ENCODE peak calls at places on chromosomes 12 and 14, in nine cellular contexts. I is GM20000, A is bronchial epithelial cell, G is upper lobe of right lung, U is pancreas, J is endothelial cell, R is foreskin fibroblast, O is heart right ventricle, Y is upper lobe of left lung. K is an unnamed sample.

GRCh38 chr14:100581228-100582145 is 5.7 kb downstream of the BEGAIN start:
- DNase-seq in I (no peak), A (no peak), G (peak; percentile 51), U (no peak), J (no peak), R (no peak), O (peak; percentile 3), Y (peak; percentile 50), K (no peak)

GRCh38 chr14:88962356-88962755 is 137.9 kb downstream of the TTC8 start:
- DNase-seq in I (no peak), A (no peak), G (no peak), U (no peak), J (no peak), R (no peak), O (no peak), Y (no peak), K (no peak)

GRCh38 chr12:115569694-115570093 is 707.8 kb downstream of the MED13L start:
- DNase-seq in I (no peak), A (no peak), G (no peak), U (no peak), J (no peak), R (no peak), O (no peak), Y (no peak), K (no peak)

GRCh38 chr12:109760031-109760929 is 46.7 kb downstream of the FAM222A start:
- DNase-seq in I (no peak), A (no peak), G (peak; percentile 88), U (peak; percentile 44), J (no peak), R (no peak), O (peak; percentile 64), Y (no peak), K (no peak)

GRCh38 chr12:47102406-47102805 is 22.6 kb upstream of the AMIGO2 start:
- DNase-seq in I (no peak), A (no peak), G (no peak), U (no peak), J (no peak), R (no peak), O (no peak), Y (no peak), K (no peak)

GRCh38 chr14:99568567-99569560 is 35.1 kb downstream of the CCDC85C start:
- DNase-seq in I (no peak), A (no peak), G (no peak), U (no peak), J (no peak), R (peak; percentile 49), O (peak; percentile 59), Y (no peak), K (no peak)

GRCh38 chr14:102966681-102967505 is 44.4 kb downstream of the AMN start:
- DNase-seq in I (no peak), A (no peak), G (no peak), U (no peak), J (no peak), R (no peak), O (no peak), Y (no peak), K (no peak)

GRCh38 chr12:104485651-104486341 is 29.0 kb downstream of the CHST11 start:
- DNase-seq in I (peak; percentile 38), A (no peak), G (no peak), U (no peak), J (no peak), R (no peak), O (no peak), Y (no peak), K (peak; percentile 78)

GRCh38 chr14:31936100-31936499 is 141.0 kb upstream of the ARHGAP5 start:
- DNase-seq in I (no peak), A (no peak), G (no peak), U (no peak), J (no peak), R (no peak), O (no peak), Y (no peak), K (no peak)

GRCh38 chr12:90757957-90758356 is 197.0 kb downstream of the CCER1 start:
- DNase-seq in I (no peak), A (no peak), G (no peak), U (no peak), J (no peak), R (no peak), O (no peak), Y (no peak), K (no peak)

GRCh38 chr14:77014004-77014604 is 14.4 kb downstream of the IRF2BPL start:
- DNase-seq in I (no peak), A (no peak), G (no peak), U (peak; percentile 83), J (no peak), R (no peak), O (peak; percentile 55), Y (no peak), K (no peak)

GRCh38 chr12:120775862-120776552 is 50.4 kb downstream of the ACADS start:
- DNase-seq in I (no peak), A (no peak), G (no peak), U (no peak), J (no peak), R (no peak), O (no peak), Y (no peak), K (no peak)

GRCh38 chr14:87492556-87492955 is 500.4 kb downstream of the GALC start:
- DNase-seq in I (no peak), A (no peak), G (no peak), U (no peak), J (no peak), R (no peak), O (no peak), Y (no peak), K (no peak)

GRCh38 chr14:44657688-44658388 is 150.8 kb upstream of the FSCB start:
- DNase-seq in I (no peak), A (peak; percentile 4), G (no peak), U (no peak), J (peak; percentile 12), R (peak; percentile 0), O (no peak), Y (no peak), K (no peak)

GRCh38 chr12:127711108-127711507 is 555.9 kb upstream of the TMEM132C start:
- DNase-seq in I (no peak), A (no peak), G (no peak), U (no peak), J (no peak), R (no peak), O (no peak), Y (no peak), K (peak; percentile 3)
- TF ChIP-seq CTCF in I (no peak), A (no peak), G (no peak), U (no peak), J (no peak), R (peak; percentile 40), O (no peak), Y (no peak), K (peak; percentile 30)

DNA sequence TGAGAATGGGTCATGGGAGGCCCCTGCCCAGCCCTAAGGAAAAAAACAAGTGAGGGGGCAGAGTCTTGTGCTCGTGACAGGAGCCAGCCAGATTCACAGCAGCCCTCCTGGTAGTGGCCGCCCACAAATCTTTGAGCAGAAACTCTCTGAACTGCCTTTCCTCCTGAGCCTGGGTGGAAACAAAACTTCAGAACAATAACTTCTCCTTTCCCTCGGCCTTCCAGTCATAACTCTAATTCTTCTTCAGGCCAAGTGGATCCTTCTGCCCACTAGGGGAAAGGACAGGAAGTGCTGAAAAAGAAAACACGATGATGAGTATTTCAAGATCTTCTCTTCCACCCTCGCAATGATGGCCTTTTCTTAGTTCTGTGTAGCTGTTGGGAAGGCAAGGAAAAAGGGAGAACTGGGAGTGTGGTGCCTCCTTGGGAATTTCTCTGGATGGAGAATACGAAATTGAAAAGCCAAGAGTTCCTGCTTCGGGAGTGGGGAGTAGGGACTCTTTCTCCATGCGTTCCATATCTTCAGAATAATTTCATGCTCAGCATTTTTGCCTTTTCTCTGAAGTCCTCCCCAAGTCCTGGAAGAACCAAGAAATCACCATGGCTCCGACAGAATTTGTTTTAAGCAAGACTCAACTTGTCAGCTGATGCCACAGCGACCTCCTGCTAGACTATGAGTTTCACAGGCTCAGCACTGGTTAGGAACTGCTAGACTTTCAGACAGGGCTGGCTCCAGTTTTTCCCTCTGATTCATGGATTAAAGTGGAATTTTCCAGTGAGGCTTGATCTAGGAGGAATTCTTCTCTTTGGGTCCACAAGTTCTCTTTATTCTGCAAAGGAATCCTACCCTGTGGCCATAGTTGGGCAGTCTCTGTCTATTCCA is 188.9 kb downstream of the CAND1 start:
- DNase-seq in I (no peak), A (peak; percentile 59), G (no peak), U (no peak), J (no peak), R (peak; percentile 25), O (no peak), Y (no peak), K (no peak)
- TF ChIP-seq CTCF in I (no peak), A (no peak), G (peak; percentile 37), U (no peak), J (no peak), R (peak; percentile 11), O (peak; percentile 46), Y (no peak), K (peak; percentile 47)

GRCh38 chr12:49733219-49734017 is 7.9 kb upstream of the TMBIM6 start:
- DNase-seq in I (no peak), A (no peak), G (no peak), U (no peak), J (no peak), R (no peak), O (no peak), Y (no peak), K (no peak)
- TF ChIP-seq CTCF in I (no peak), A (no peak), G (no peak), U (no peak), J (no peak), R (no peak), O (no peak), Y (no peak), K (no peak)

DNA sequence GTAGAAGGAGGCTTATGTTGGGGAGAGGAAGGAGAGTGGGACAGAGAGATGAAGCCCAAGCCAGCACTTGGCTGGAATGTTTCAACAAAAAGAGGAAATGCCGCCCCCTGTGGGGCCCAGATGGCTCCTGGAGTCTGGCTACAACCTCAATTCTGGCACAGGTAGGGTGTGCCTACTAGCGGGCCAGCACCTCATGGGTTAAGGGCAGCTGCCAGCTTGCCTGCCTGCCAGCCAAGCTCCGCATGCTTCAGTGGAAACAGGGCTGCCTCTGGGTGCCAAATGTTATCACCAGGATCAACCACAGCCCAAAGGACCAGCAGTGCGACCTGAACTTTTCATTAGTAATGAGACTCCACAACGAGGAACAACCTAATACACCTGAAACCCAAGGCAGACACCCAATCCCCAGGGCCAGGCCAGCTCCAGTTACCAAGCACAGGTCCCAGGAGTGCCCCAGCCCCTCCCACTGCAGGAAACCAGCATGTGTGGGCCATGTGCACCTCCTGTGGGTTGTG is 11.3 kb downstream of the RAB15 start:
- DNase-seq in I (no peak), A (no peak), G (peak; percentile 44), U (peak; percentile 27), J (peak; percentile 38), R (no peak), O (no peak), Y (peak; percentile 40), K (no peak)
- TF ChIP-seq CTCF in I (peak; percentile 15), A (peak; percentile 39), G (no peak), U (no peak), J (peak; percentile 49), R (no peak), O (no peak), Y (no peak), K (no peak)

DNA sequence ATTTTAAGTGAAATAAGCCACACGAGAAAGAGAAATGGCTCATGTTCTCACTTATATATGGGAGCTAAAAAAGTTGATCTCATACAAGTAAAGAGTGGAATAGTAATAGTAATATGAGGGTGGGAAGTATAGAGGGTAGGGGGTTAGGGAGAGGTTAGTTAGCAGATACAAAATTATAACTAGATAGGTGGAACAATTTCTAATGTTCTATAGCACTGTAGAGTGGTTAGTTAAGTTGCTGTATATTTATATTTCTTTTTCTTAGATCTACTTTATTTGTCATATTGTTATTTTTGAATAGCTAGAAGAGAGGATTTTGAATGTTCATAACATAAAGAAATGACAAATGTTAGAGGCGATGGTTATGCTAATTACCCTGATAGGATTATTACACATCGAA is 74.1 kb downstream of the MIA2 start:
- DNase-seq in I (no peak), A (no peak), G (no peak), U (no peak), J (no peak), R (no peak), O (no peak), Y (no peak), K (no peak)
- TF ChIP-seq CTCF in I (no peak), A (no peak), G (no peak), U (no peak), J (no peak), R (no peak), O (no peak), Y (no peak), K (no peak)